ENCODE peak calls at places on chromosomes 3 and 15, in ten cellular contexts. Y is stimulated activated CD4-positive, alpha-beta T cell treated with anti-CD3 and anti-CD28 coated beads, Interleukin-1b, Interleukin-23, amount 100 ng/mL, for 1 hour; E is RWPE1; F is H54; B is ecto neural progenitor cell; T is AG10803; Q is astrocyte of the spinal cord; J is tibial artery; S is COR-L47; N is psoas muscle. I is an unnamed sample.

GRCh38 chr3:40116478-40117162 is 192.9 kb upstream of the EIF1B start:
- DNase-seq in F (no peak), E (peak), S (no peak), T (peak), B (no peak), Y (no peak), N (no peak), J (no peak), Q (peak), I (no peak)

GRCh38 chr3:94185753-94186152 is 122.9 kb downstream of the NSUN3 start:
- DNase-seq in Y (no peak), N (no peak), E (no peak), S (no peak), B (no peak), F (no peak), T (no peak), Q (peak), J (no peak), I (no peak)

GRCh38 chr3:126747768-126748167 is 43.7 kb downstream of the CHCHD6 start:
- DNase-seq in E (no peak), B (no peak), J (no peak), Q (no peak), F (no peak), S (no peak), N (no peak), Y (no peak), T (no peak), I (no peak)

GRCh38 chr3:35071768-35072167 is 567.6 kb upstream of the ARPP21 start:
- DNase-seq in F (no peak), N (no peak), E (no peak), J (no peak), S (no peak), Y (no peak), B (no peak), Q (no peak), T (no peak), I (no peak)

GRCh38 chr3:183812746-183813445 is 12.5 kb downstream of the MAP6D1 start:
- DNase-seq in F (no peak), Q (no peak), E (peak), B (no peak), J (no peak), N (no peak), Y (no peak), S (peak), T (no peak), I (no peak)

GRCh38 chr15:74202461-74203401 is at the start of gene STRA6:
- DNase-seq in Q (peak), J (no peak), E (no peak), N (no peak), F (no peak), T (peak), S (no peak), B (peak), Y (no peak), I (no peak)

GRCh38 chr3:127450331-127450730 is 140.2 kb downstream of the TPRA1 start:
- DNase-seq in E (no peak), F (no peak), T (no peak), S (no peak), Q (no peak), N (no peak), Y (no peak), B (peak), J (peak), I (peak)

GRCh38 chr15:60062826-60063225 is 58.7 kb downstream of the FOXB1 start:
- DNase-seq in E (no peak), B (no peak), J (no peak), Y (no peak), F (no peak), T (peak), Q (peak), N (no peak), S (no peak), I (no peak)

GRCh38 chr15:31556494-31557150 is 230.0 kb downstream of the KLF13 start:
- DNase-seq in T (no peak), B (no peak), N (no peak), F (no peak), E (no peak), J (no peak), Q (no peak), Y (no peak), S (no peak), I (no peak)

GRCh38 chr15:36557364-36557763 is 22.1 kb upstream of the CDIN1 start:
- DNase-seq in Q (no peak), E (no peak), Y (no peak), S (no peak), T (no peak), F (no peak), N (no peak), J (no peak), B (no peak), I (no peak)

GRCh38 chr3:69542265-69543079 is 156.6 kb upstream of the FRMD4B start:
- DNase-seq in Y (no peak), J (no peak), S (peak), E (peak), N (peak), T (no peak), B (peak), Q (no peak), F (no peak), I (peak)

GRCh38 chr3:106333911-106334618 is 465.3 kb upstream of the CBLB start:
- DNase-seq in T (peak), B (no peak), E (no peak), Y (no peak), Q (peak), J (no peak), S (no peak), N (no peak), F (no peak), I (no peak)

GRCh38 chr3:183301937-183302580 is 49.0 kb downstream of the B3GNT5 start:
- DNase-seq in Q (peak), B (no peak), S (no peak), J (no peak), T (peak), N (no peak), F (no peak), Y (no peak), E (no peak), I (no peak)

GRCh38 chr3:95172144-95172543 is 1109.3 kb downstream of the NSUN3 start:
- DNase-seq in F (no peak), N (no peak), Q (no peak), Y (no peak), B (no peak), E (no peak), S (no peak), T (no peak), J (no peak), I (no peak)

GRCh38 chr3:127775398-127776109 is 46.8 kb downstream of the MGLL start:
- DNase-seq in S (peak), E (no peak), N (peak), Y (no peak), J (peak), Q (peak), F (no peak), T (peak), B (no peak), I (peak)

GRCh38 chr3:169305460-169305859 is 358.1 kb downstream of the MECOM start:
- DNase-seq in Q (no peak), Y (no peak), E (no peak), F (no peak), J (no peak), B (no peak), S (no peak), N (no peak), T (no peak), I (no peak)

GRCh38 chr15:100713163-100713867 is 110.9 kb downstream of the ASB7 start:
- DNase-seq in N (no peak), T (peak), Q (peak), J (peak), F (peak), E (peak), B (no peak), S (no peak), Y (no peak), I (no peak)

GRCh38 chr15:67276666-67277065 is 22.1 kb downstream of the IQCH start:
- DNase-seq in F (no peak), Q (no peak), B (no peak), J (no peak), S (no peak), E (no peak), Y (no peak), T (no peak), N (no peak), I (no peak)

GRCh38 chr3:121667333-121667732 is 6.6 kb upstream of the HCLS1 start:
- DNase-seq in S (no peak), T (no peak), Q (no peak), Y (no peak), F (no peak), N (no peak), J (no peak), E (no peak), B (no peak), I (no peak)

GRCh38 chr15:64854041-64854440 is 12.3 kb downstream of the PLEKHO2 start:
- DNase-seq in B (no peak), S (no peak), T (no peak), Q (peak), J (no peak), N (no peak), F (no peak), Y (no peak), E (no peak), I (no peak)

GRCh38 chr3:23735575-23736326 is 70.0 kb upstream of the UBE2E1 start:
- DNase-seq in Q (peak), J (no peak), B (no peak), E (no peak), F (no peak), N (no peak), Y (no peak), T (no peak), S (peak), I (no peak)

I was measured in sciatic nerve.